ENCODE peak calls at places on chromosome 15, in eight cellular contexts. K, W, J, I, X, S, O and T are unnamed samples.

GRCh38 chr15:74669627-74670026 is 26.2 kb downstream of the EDC3 start:
- DNase-seq in K (no peak), W (no peak), J (no peak), I (no peak), X (no peak), S (no peak), O (no peak), T (no peak)

GRCh38 chr15:77457619-77458265 is 37.1 kb downstream of the HMG20A start:
- DNase-seq in K (no peak), W (no peak), J (peak; percentile 48), I (peak; percentile 62), X (no peak), S (no peak), O (no peak), T (no peak)

GRCh38 chr15:48675436-48675835 is 29.9 kb upstream of the FBN1 start:
- DNase-seq in K (no peak), W (no peak), J (no peak), I (peak; percentile 72), X (no peak), S (no peak), O (no peak), T (no peak)

GRCh38 chr15:76337047-76337738 is 620 bp downstream of the ISL2 start:
- DNase-seq in K (no peak), W (no peak), J (no peak), I (peak; percentile 63), X (peak; percentile 21), S (no peak), O (no peak), T (no peak)

GRCh38 chr15:99978426-99978825 is 245.2 kb upstream of the LYSMD4 start:
- DNase-seq in K (no peak), W (no peak), J (no peak), I (no peak), X (no peak), S (no peak), O (no peak), T (no peak)

GRCh38 chr15:62419206-62419605 is 254.1 kb upstream of the C2CD4B start:
- DNase-seq in K (no peak), W (no peak), J (no peak), I (no peak), X (no peak), S (no peak), O (no peak), T (no peak)

GRCh38 chr15:40430271-40430805 is 10.4 kb upstream of the BAHD1 start:
- DNase-seq in K (no peak), W (no peak), J (peak; percentile 24), I (peak; percentile 95), X (no peak), S (no peak), O (no peak), T (no peak)

GRCh38 chr15:31299588-31300207 is 26.9 kb upstream of the KLF13 start:
- DNase-seq in K (peak; percentile 5), W (peak; percentile 50), J (no peak), I (no peak), X (no peak), S (no peak), O (no peak), T (no peak)

GRCh38 chr15:66924889-66925288 is 140.5 kb upstream of the SMAD3 start:
- DNase-seq in K (no peak), W (peak; percentile 37), J (no peak), I (no peak), X (no peak), S (no peak), O (no peak), T (no peak)

GRCh38 chr15:45457641-45458539 is 64.7 kb downstream of the SLC30A4 start:
- DNase-seq in K (peak; percentile 30), W (peak; percentile 78), J (peak; percentile 96), I (peak; percentile 77), X (peak; percentile 91), S (peak; percentile 48), O (peak; percentile 75), T (peak; percentile 43)

GRCh38 chr15:101213570-101213969 is 38.3 kb downstream of the CHSY1 start:
- DNase-seq in K (no peak), W (no peak), J (no peak), I (no peak), X (no peak), S (no peak), O (no peak), T (no peak)

GRCh38 chr15:77107531-77108355 is 36.8 kb upstream of the TSPAN3 start:
- DNase-seq in K (peak; percentile 38), W (peak; percentile 72), J (peak; percentile 72), I (peak; percentile 56), X (peak; percentile 82), S (peak; percentile 45), O (peak; percentile 56), T (peak; percentile 3)

GRCh38 chr15:40338041-40338657 is 2.6 kb downstream of the CCDC9B start:
- DNase-seq in K (no peak), W (peak; percentile 94), J (peak; percentile 74), I (peak; percentile 56), X (peak; percentile 89), S (peak; percentile 85), O (peak; percentile 74), T (peak; percentile 54)

GRCh38 chr15:34644061-34644460 is 60.6 kb upstream of the GOLGA8B start:
- DNase-seq in K (no peak), W (no peak), J (peak; percentile 50), I (peak; percentile 88), X (no peak), S (no peak), O (no peak), T (no peak)

GRCh38 chr15:63992300-63992699 is 54.0 kb downstream of the DAPK2 start:
- DNase-seq in K (no peak), W (no peak), J (no peak), I (no peak), X (no peak), S (no peak), O (no peak), T (no peak)

GRCh38 chr15:65326109-65326508 is 21.6 kb downstream of the RNU5B-1 start:
- DNase-seq in K (no peak), W (peak; percentile 74), J (no peak), I (no peak), X (peak; percentile 52), S (peak; percentile 48), O (no peak), T (no peak)

GRCh38 chr15:92882697-92883642 is 17.2 kb upstream of the CHD2 start:
- DNase-seq in K (no peak), W (no peak), J (no peak), I (peak; percentile 51), X (peak; percentile 40), S (peak; percentile 41), O (no peak), T (peak; percentile 33)

GRCh38 chr15:85114886-85115285 is 133.2 kb downstream of the PDE8A start:
- DNase-seq in K (no peak), W (no peak), J (no peak), I (no peak), X (no peak), S (no peak), O (no peak), T (no peak)

GRCh38 chr15:85116925-85117646 is 135.4 kb downstream of the PDE8A start:
- DNase-seq in K (no peak), W (no peak), J (no peak), I (no peak), X (no peak), S (no peak), O (no peak), T (no peak)

GRCh38 chr15:85116066-85116465 is 134.4 kb downstream of the PDE8A start:
- DNase-seq in K (no peak), W (no peak), J (no peak), I (no peak), X (no peak), S (no peak), O (no peak), T (no peak)

GRCh38 chr15:85118173-85118572 is 136.5 kb downstream of the PDE8A start:
- DNase-seq in K (no peak), W (no peak), J (no peak), I (no peak), X (no peak), S (no peak), O (no peak), T (no peak)

GRCh38 chr15:85116494-85116893 is 134.8 kb downstream of the PDE8A start:
- DNase-seq in K (no peak), W (no peak), J (no peak), I (no peak), X (no peak), S (no peak), O (no peak), T (no peak)
- H3K36me3 ChIP-seq in K (peaks cover 63% of the 10 kb centered on the region), W (peaks cover 5% of the 10 kb centered on the region), J (peaks cover 82% of the 10 kb centered on the region), I (peaks cover 7% of the 10 kb centered on the region), X (no peaks in the 10 kb centered on the region), S (peaks cover 90% of the 10 kb centered on the region), O (peaks cover 77% of the 10 kb centered on the region), T (peaks cover 13% of the 10 kb centered on the region)

DNA sequence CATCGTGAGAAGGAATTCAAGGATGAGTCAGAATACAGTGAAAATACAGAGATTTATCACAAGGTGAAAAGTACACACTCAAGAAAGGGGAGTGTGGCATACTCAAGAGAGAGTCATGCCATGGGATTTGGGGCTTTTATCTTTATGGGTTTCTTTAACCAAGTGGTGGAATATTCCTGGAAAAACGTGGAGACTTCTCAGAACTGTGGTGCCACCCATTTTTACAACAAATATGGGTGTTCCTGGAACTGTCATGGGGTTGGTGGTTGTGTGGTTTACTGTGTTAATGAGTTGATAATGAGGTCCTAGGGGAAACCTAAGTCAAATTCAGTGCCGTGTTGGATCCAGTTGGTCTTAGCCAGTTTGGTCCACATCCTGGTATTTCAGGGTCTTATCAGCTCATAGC is 497.2 kb downstream of the GABRG3 start:
- DNase-seq in K (no peak), W (no peak), J (no peak), I (no peak), X (no peak), S (no peak), O (no peak), T (no peak)
- H3K9me3 ChIP-seq in K (no peaks in the 10 kb centered on the region), W (no peaks in the 10 kb centered on the region), J (no peaks in the 10 kb centered on the region), I (no peaks in the 10 kb centered on the region), X (no peaks in the 10 kb centered on the region), S (no peaks in the 10 kb centered on the region), O (peaks cover 3% of the 10 kb centered on the region), T (no peaks in the 10 kb centered on the region)

GRCh38 chr15:58260911-58261267 is 122.7 kb downstream of the AQP9 start:
- DNase-seq in K (no peak), W (no peak), J (peak; percentile 18), I (peak; percentile 72), X (no peak), S (peak; percentile 74), O (no peak), T (no peak)

GRCh38 chr15:58267026-58267425 is 128.8 kb downstream of the AQP9 start:
- DNase-seq in K (no peak), W (no peak), J (no peak), I (no peak), X (no peak), S (no peak), O (no peak), T (no peak)

GRCh38 chr15:58261368-58261767 is 123.2 kb downstream of the AQP9 start:
- DNase-seq in K (no peak), W (no peak), J (no peak), I (no peak), X (no peak), S (no peak), O (no peak), T (no peak)

GRCh38 chr15:58260186-58260910 is 122.2 kb downstream of the AQP9 start:
- DNase-seq in K (no peak), W (no peak), J (no peak), I (peak; percentile 4), X (no peak), S (peak; percentile 40), O (no peak), T (no peak)

GRCh38 chr15:58264068-58264971 is 126.1 kb downstream of the AQP9 start:
- DNase-seq in K (no peak), W (no peak), J (no peak), I (no peak), X (no peak), S (no peak), O (no peak), T (no peak)
- H3K36me3 ChIP-seq in K (no peaks in the 10 kb centered on the region), W (no peaks in the 10 kb centered on the region), J (no peaks in the 10 kb centered on the region), I (no peaks in the 10 kb centered on the region), X (no peaks in the 10 kb centered on the region), S (no peaks in the 10 kb centered on the region), O (no peaks in the 10 kb centered on the region), T (no peaks in the 10 kb centered on the region)

GRCh38 chr15:20353966-20354883 is 187.4 kb downstream of the GOLGA6L6 start:
- DNase-seq in K (no peak), W (peak; percentile 61), J (no peak), I (no peak), X (no peak), S (peak; percentile 26), O (peak; percentile 25), T (no peak)
- H3K9me3 ChIP-seq in K (peaks cover 20% of the 10 kb centered on the region), W (no peaks in the 10 kb centered on the region), J (no peaks in the 10 kb centered on the region), I (no peaks in the 10 kb centered on the region), X (peaks cover 30% of the 10 kb centered on the region), S (no peaks in the 10 kb centered on the region), O (peaks cover 17% of the 10 kb centered on the region), T (no peaks in the 10 kb centered on the region)